ENCODE peak calls at places on chromosomes 1 and 21, in ten cellular contexts. X, T, Y, P, Q, S, D, C, W and N are unnamed samples.

GRCh38 chr1:170267317-170267716 is 121.6 kb downstream of the NTMT2 start:
- DNase-seq in C (no peak), T (no peak), Q (no peak), S (no peak), W (no peak), Y (no peak), D (no peak), P (peak; percentile 45), X (no peak), N (peak; percentile 10)

GRCh38 chr1:173411835-173412742 is 65.0 kb upstream of the PRDX6 start:
- DNase-seq in D (peak; percentile 89), P (peak; percentile 89), Q (peak; percentile 80), C (no peak), W (no peak), X (no peak), Y (no peak), S (no peak), T (no peak), N (no peak)

GRCh38 chr1:47189844-47190562 is at the start of gene PDZK1IP1:
- DNase-seq in P (peak; percentile 93), C (no peak), D (peak; percentile 70), X (peak; percentile 69), T (no peak), S (no peak), Y (no peak), W (no peak), Q (no peak), N (peak; percentile 97)

GRCh38 chr1:101242331-101243050 is 5.7 kb downstream of the S1PR1 start:
- DNase-seq in S (no peak), C (no peak), W (no peak), Y (no peak), T (no peak), Q (no peak), X (no peak), P (peak; percentile 71), D (no peak), N (no peak)

GRCh38 chr1:4379451-4380175 is 274.8 kb upstream of the AJAP1 start:
- DNase-seq in D (peak; percentile 25), T (no peak), S (no peak), Y (no peak), W (no peak), C (no peak), X (no peak), Q (no peak), P (no peak), N (no peak)

GRCh38 chr1:161884475-161884874 is 118.4 kb downstream of the ATF6 start:
- DNase-seq in P (peak; percentile 50), D (no peak), C (no peak), S (no peak), T (no peak), W (no peak), X (no peak), Q (no peak), Y (no peak), N (no peak)

GRCh38 chr1:10753279-10753678 is 43.2 kb downstream of the CASZ1 start:
- DNase-seq in T (no peak), D (no peak), S (no peak), Y (no peak), C (peak; percentile 28), Q (no peak), W (no peak), P (no peak), X (no peak), N (no peak)

GRCh38 chr1:113035086-113035485 is 37.9 kb upstream of the LRIG2 start:
- DNase-seq in C (no peak), Q (no peak), X (peak; percentile 89), W (no peak), S (no peak), Y (no peak), D (no peak), T (no peak), P (no peak), N (no peak)

GRCh38 chr1:24286246-24287010 is 32.7 kb upstream of the GRHL3 start:
- DNase-seq in D (no peak), X (no peak), P (no peak), Q (no peak), Y (no peak), S (no peak), T (no peak), W (no peak), C (no peak), N (no peak)

GRCh38 chr1:77513839-77514763 is 168.4 kb downstream of the ZZZ3 start:
- DNase-seq in C (no peak), P (peak; percentile 94), S (no peak), T (peak; percentile 73), D (peak; percentile 90), Q (peak; percentile 85), Y (no peak), W (no peak), X (no peak), N (no peak)

GRCh38 chr1:65208577-65208976 is 60.6 kb downstream of the AK4 start:
- DNase-seq in S (no peak), C (no peak), W (no peak), P (no peak), Y (no peak), T (no peak), Q (no peak), X (no peak), D (no peak), N (no peak)

GRCh38 chr21:45417951-45418300 is 13.0 kb downstream of the COL18A1 start:
- DNase-seq in S (no peak), W (no peak), P (no peak), X (no peak), C (no peak), D (no peak), Q (no peak), T (no peak), Y (no peak), N (no peak)

DNA sequence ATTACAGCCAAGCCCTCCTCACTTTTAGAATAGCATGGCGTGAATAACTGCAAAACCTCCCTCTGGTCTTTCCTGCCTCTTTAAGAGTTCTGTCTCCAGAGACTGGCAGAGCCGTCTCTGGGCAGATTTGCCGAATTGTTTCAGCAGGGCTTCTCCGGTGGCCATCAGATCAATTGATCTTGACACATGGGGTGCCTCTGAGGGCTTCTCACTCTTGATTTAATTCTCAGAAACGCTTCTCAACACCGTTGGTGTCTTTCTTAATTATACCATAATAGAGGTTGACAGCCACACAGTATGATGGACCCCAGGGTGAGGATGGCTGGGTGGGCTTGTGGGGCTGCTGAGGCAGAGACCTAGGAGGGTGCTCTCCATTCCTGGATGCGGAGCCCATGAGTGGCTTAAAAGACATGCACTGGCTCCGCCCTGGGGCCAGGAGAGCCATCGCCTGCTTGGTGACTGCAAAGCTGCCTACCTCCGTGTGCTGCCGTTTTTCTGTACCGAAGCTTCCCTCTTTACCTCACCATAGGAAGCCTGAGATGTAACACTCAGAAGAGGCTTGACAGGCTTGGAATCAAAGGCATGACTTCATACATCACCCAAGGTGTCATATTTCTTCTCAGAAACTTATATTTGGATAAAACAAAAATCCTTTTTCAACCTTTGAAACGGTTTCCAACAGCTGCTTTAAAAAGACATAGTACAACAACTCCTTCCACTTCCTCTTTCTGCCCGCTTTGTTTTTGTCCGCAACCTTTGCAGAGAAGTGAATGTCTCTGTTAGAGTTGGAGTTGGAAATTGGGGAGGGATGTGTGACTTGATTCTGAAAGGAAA is 82.9 kb downstream of the GALNT2 start:
- DNase-seq in D (no peak), W (no peak), C (peak; percentile 66), X (no peak), Y (peak; percentile 50), T (no peak), Q (no peak), S (no peak), P (no peak), N (no peak)
- TF ChIP-seq CTCF in D (no peak), W (no peak), C (no peak), X (no peak), Y (peak; percentile 27), T (no peak), Q (no peak), S (no peak), P (no peak), N (no peak)

DNA sequence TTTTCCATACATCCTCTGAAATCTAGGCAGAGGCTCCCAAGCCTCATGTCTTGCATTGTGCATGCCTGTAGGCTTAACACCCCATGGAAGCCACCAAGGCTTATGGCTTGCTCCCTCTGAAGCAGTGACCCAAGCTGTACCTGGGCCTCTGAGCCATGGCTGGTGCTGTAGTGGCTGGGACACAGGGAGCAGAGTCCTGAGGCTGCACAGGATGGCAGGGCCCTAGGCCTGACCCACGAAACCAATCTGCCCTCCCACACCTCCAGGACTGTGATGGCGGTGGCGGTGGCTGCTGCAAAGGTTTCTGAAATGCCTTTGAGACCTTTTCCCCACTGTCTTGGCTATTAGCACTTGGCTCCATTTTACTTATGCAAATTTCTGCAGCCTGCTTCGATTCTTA is 429.5 kb downstream of the NPHP4 start:
- DNase-seq in Q (no peak), C (no peak), T (no peak), D (no peak), Y (no peak), P (no peak), X (no peak), W (no peak), S (no peak), N (no peak)
- TF ChIP-seq CTCF in Q (no peak), C (no peak), T (no peak), D (no peak), Y (no peak), P (no peak), X (no peak), W (no peak), S (no peak), N (no peak)

GRCh38 chr21:42536601-42537000 is 22.9 kb downstream of the SLC37A1 start:
- DNase-seq in Y (no peak), W (no peak), P (no peak), S (no peak), D (no peak), T (no peak), X (no peak), Q (no peak), C (no peak), N (no peak)

GRCh38 chr21:42539342-42539741 is 25.7 kb downstream of the SLC37A1 start:
- DNase-seq in T (no peak), Q (no peak), W (no peak), P (no peak), S (no peak), X (no peak), D (no peak), C (no peak), Y (no peak), N (no peak)

GRCh38 chr21:42535602-42536171 is 22.0 kb downstream of the SLC37A1 start:
- DNase-seq in C (no peak), D (no peak), S (peak; percentile 19), X (no peak), T (no peak), Y (peak; percentile 69), P (no peak), Q (no peak), W (no peak), N (no peak)

GRCh38 chr21:42538479-42539275 is 25.0 kb downstream of the SLC37A1 start:
- DNase-seq in D (no peak), S (no peak), P (no peak), X (no peak), C (no peak), W (no peak), Y (no peak), Q (no peak), T (no peak), N (no peak)

GRCh38 chr21:42537106-42537742 is 23.6 kb downstream of the SLC37A1 start:
- DNase-seq in X (no peak), D (no peak), S (no peak), W (no peak), C (peak; percentile 61), Y (no peak), T (no peak), Q (no peak), P (peak; percentile 18), N (no peak)
- TF ChIP-seq CTCF in X (peak; percentile 45), D (peak; percentile 45), S (no peak), W (no peak), C (peak; percentile 60), Y (peak; percentile 65), T (peak; percentile 47), Q (peak; percentile 37), P (peak; percentile 12), N (peak; percentile 56)

GRCh38 chr1:177568702-177569101 is 397.9 kb downstream of the BRINP2 start:
- DNase-seq in Y (no peak), S (no peak), C (peak; percentile 2), T (no peak), P (no peak), D (no peak), X (no peak), W (no peak), Q (no peak), N (no peak)
- TF ChIP-seq CTCF in Y (peak; percentile 5), S (no peak), C (no peak), T (no peak), P (no peak), D (no peak), X (no peak), W (no peak), Q (no peak), N (peak; percentile 37)